ENCODE peak calls at places on chromosomes 1 and 21, in five cellular contexts. One of them, this sample, is unnamed.
A peak's percentile ranks its signal among the peaks of the same experiment; 100 is the strongest.

GRCh38 chr1:158180741-158181576 is at the start of gene CD1D:
- DNase-seq in mesenchymal stem cell: peak; percentile 56
- DNase-seq in aorta: peak; percentile 81
- DNase-seq in iPS DF 6.9: no peak
- DNase-seq in IMR-90: no peak
- DNase-seq in this sample: peak; percentile 58

GRCh38 chr21:37763298-37763697 is 153.0 kb downstream of the KCNJ6 start:
- DNase-seq in mesenchymal stem cell: no peak
- DNase-seq in iPS DF 6.9: no peak
- DNase-seq in IMR-90: no peak
- DNase-seq in aorta: no peak
- DNase-seq in this sample: no peak

GRCh38 chr1:30790850-30791778 is 33.5 kb upstream of the LAPTM5 start:
- DNase-seq in IMR-90: no peak
- DNase-seq in mesenchymal stem cell: no peak
- DNase-seq in aorta: no peak
- DNase-seq in iPS DF 6.9: no peak
- DNase-seq in this sample: peak; percentile 65

GRCh38 chr1:64263335-64263734 is 59.9 kb downstream of the UBE2U start:
- DNase-seq in aorta: no peak
- DNase-seq in IMR-90: no peak
- DNase-seq in iPS DF 6.9: no peak
- DNase-seq in mesenchymal stem cell: no peak
- DNase-seq in this sample: no peak

GRCh38 chr1:10761503-10762152 is 34.8 kb downstream of the CASZ1 start:
- DNase-seq in aorta: no peak
- DNase-seq in IMR-90: no peak
- DNase-seq in mesenchymal stem cell: peak; percentile 41
- DNase-seq in iPS DF 6.9: no peak
- DNase-seq in this sample: no peak

GRCh38 chr1:8653878-8654277 is 163.6 kb downstream of the RERE start:
- DNase-seq in aorta: no peak
- DNase-seq in IMR-90: no peak
- DNase-seq in mesenchymal stem cell: no peak
- DNase-seq in iPS DF 6.9: no peak
- DNase-seq in this sample: no peak

GRCh38 chr1:174998569-174999215 is 1.1 kb upstream of the CACYBP start:
- DNase-seq in mesenchymal stem cell: peak; percentile 64
- DNase-seq in aorta: no peak
- DNase-seq in iPS DF 6.9: no peak
- DNase-seq in IMR-90: peak; percentile 36
- DNase-seq in this sample: no peak

GRCh38 chr1:167138703-167139102 is 44.8 kb downstream of the STYXL2 start:
- DNase-seq in aorta: no peak
- DNase-seq in IMR-90: no peak
- DNase-seq in mesenchymal stem cell: no peak
- DNase-seq in iPS DF 6.9: no peak
- DNase-seq in this sample: no peak

GRCh38 chr1:51871351-51871975 is 7.1 kb downstream of the NRDC start:
- DNase-seq in aorta: no peak
- DNase-seq in iPS DF 6.9: no peak
- DNase-seq in IMR-90: no peak
- DNase-seq in mesenchymal stem cell: no peak
- DNase-seq in this sample: no peak

GRCh38 chr1:160425847-160426246 is 25.5 kb downstream of the VANGL2 start:
- DNase-seq in IMR-90: no peak
- DNase-seq in mesenchymal stem cell: no peak
- DNase-seq in iPS DF 6.9: no peak
- DNase-seq in aorta: no peak
- DNase-seq in this sample: no peak

GRCh38 chr1:234606731-234607090 is 3.3 kb downstream of the IRF2BP2 start:
- DNase-seq in aorta: no peak
- DNase-seq in IMR-90: no peak
- DNase-seq in iPS DF 6.9: no peak
- DNase-seq in mesenchymal stem cell: no peak
- DNase-seq in this sample: no peak

GRCh38 chr1:201503397-201504176 is 3.3 kb downstream of the CSRP1 start:
- DNase-seq in mesenchymal stem cell: peak; percentile 99
- DNase-seq in iPS DF 6.9: no peak
- DNase-seq in IMR-90: peak; percentile 100
- DNase-seq in aorta: peak; percentile 86
- DNase-seq in this sample: no peak

GRCh38 chr21:25831300-25831699 is 96.5 kb downstream of the GABPA start:
- DNase-seq in mesenchymal stem cell: no peak
- DNase-seq in IMR-90: peak; percentile 39
- DNase-seq in iPS DF 6.9: no peak
- DNase-seq in aorta: no peak
- DNase-seq in this sample: no peak

GRCh38 chr21:45019887-45020537 is 54.4 kb upstream of the ADARB1 start:
- DNase-seq in aorta: peak; percentile 75
- DNase-seq in iPS DF 6.9: no peak
- DNase-seq in mesenchymal stem cell: no peak
- DNase-seq in IMR-90: no peak
- DNase-seq in this sample: no peak

GRCh38 chr21:42852925-42853570 is 26.3 kb downstream of the WDR4 start:
- DNase-seq in mesenchymal stem cell: no peak
- DNase-seq in iPS DF 6.9: no peak
- DNase-seq in aorta: no peak
- DNase-seq in IMR-90: no peak
- DNase-seq in this sample: no peak

GRCh38 chr1:199780091-199780490 is 247.4 kb upstream of the NR5A2 start:
- DNase-seq in mesenchymal stem cell: no peak
- DNase-seq in aorta: no peak
- DNase-seq in iPS DF 6.9: no peak
- DNase-seq in IMR-90: no peak
- DNase-seq in this sample: no peak

GRCh38 chr1:30376054-30376453 is 347.3 kb downstream of the MATN1 start:
- DNase-seq in iPS DF 6.9: no peak
- DNase-seq in mesenchymal stem cell: no peak
- DNase-seq in aorta: no peak
- DNase-seq in IMR-90: no peak
- DNase-seq in this sample: no peak

GRCh38 chr1:155873860-155874259 is 14.5 kb downstream of the SYT11 start:
- DNase-seq in mesenchymal stem cell: no peak
- DNase-seq in iPS DF 6.9: no peak
- DNase-seq in aorta: no peak
- DNase-seq in IMR-90: peak; percentile 80
- DNase-seq in this sample: no peak

GRCh38 chr1:111959436-111959835 is 30.0 kb downstream of the KCND3 start:
- DNase-seq in IMR-90: no peak
- DNase-seq in mesenchymal stem cell: no peak
- DNase-seq in aorta: no peak
- DNase-seq in iPS DF 6.9: no peak
- DNase-seq in this sample: no peak

GRCh38 chr1:111956155-111956817 is 33.2 kb downstream of the KCND3 start:
- DNase-seq in aorta: no peak
- DNase-seq in iPS DF 6.9: no peak
- DNase-seq in IMR-90: no peak
- DNase-seq in mesenchymal stem cell: no peak
- DNase-seq in this sample: no peak

GRCh38 chr1:111960971-111961370 is 28.5 kb downstream of the KCND3 start:
- DNase-seq in aorta: no peak
- DNase-seq in IMR-90: no peak
- DNase-seq in mesenchymal stem cell: no peak
- DNase-seq in iPS DF 6.9: no peak
- DNase-seq in this sample: no peak

GRCh38 chr1:111958075-111958474 is 31.4 kb downstream of the KCND3 start:
- DNase-seq in IMR-90: no peak
- DNase-seq in iPS DF 6.9: no peak
- DNase-seq in mesenchymal stem cell: no peak
- DNase-seq in aorta: no peak
- DNase-seq in this sample: no peak

GRCh38 chr1:111958911-111959310 is 30.6 kb downstream of the KCND3 start:
- DNase-seq in iPS DF 6.9: no peak
- DNase-seq in IMR-90: no peak
- DNase-seq in mesenchymal stem cell: no peak
- DNase-seq in aorta: no peak
- DNase-seq in this sample: no peak
- H3K4me3 ChIP-seq in iPS DF 6.9: no peak overlapping the region
- H3K4me3 ChIP-seq in IMR-90: no peak overlapping the region
- H3K4me3 ChIP-seq in mesenchymal stem cell: no peak overlapping the region
- H3K4me3 ChIP-seq in aorta: no peak overlapping the region
- H3K4me3 ChIP-seq in this sample: no peak overlapping the region

GRCh38 chr1:41622402-41622801 is 137.9 kb upstream of the EDN2 start:
- DNase-seq in iPS DF 6.9: no peak
- DNase-seq in aorta: no peak
- DNase-seq in mesenchymal stem cell: peak; percentile 46
- DNase-seq in IMR-90: peak; percentile 64
- DNase-seq in this sample: no peak

GRCh38 chr1:41619511-41620364 is 135.3 kb upstream of the EDN2 start:
- DNase-seq in mesenchymal stem cell: no peak
- DNase-seq in IMR-90: no peak
- DNase-seq in iPS DF 6.9: no peak
- DNase-seq in aorta: peak; percentile 43
- DNase-seq in this sample: no peak

GRCh38 chr1:41620365-41621169 is 136.1 kb upstream of the EDN2 start:
- DNase-seq in IMR-90: no peak
- DNase-seq in mesenchymal stem cell: no peak
- DNase-seq in aorta: no peak
- DNase-seq in iPS DF 6.9: no peak
- DNase-seq in this sample: no peak

GRCh38 chr1:41621791-41622190 is 137.3 kb upstream of the EDN2 start:
- DNase-seq in mesenchymal stem cell: no peak
- DNase-seq in aorta: no peak
- DNase-seq in iPS DF 6.9: no peak
- DNase-seq in IMR-90: no peak
- DNase-seq in this sample: no peak

DNA sequence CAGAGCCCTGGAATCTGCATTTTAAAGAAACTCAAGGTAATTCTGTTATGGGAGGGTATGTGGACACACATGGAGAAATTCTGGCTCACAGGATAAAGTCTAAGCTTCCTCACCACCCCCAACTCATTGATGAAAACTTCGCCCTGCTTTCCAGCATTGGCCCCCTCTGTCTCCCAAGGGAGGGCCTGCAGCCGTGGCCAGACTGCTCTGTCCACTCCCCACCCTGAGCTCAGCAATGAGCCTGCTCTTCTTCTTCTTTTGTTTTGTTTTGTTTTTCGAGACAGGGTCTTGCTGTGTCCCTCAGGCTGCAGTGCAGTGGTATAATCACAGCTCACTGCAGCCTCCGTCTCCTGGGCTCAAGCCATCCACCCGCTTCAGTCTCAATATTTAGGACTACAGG is 136.8 kb upstream of the EDN2 start:
- DNase-seq in iPS DF 6.9: no peak
- DNase-seq in IMR-90: no peak
- DNase-seq in aorta: no peak
- DNase-seq in mesenchymal stem cell: no peak
- DNase-seq in this sample: no peak
- H3K4me1 ChIP-seq in iPS DF 6.9: peaks cover 4% of the 10 kb centered on the region
- H3K4me1 ChIP-seq in IMR-90: peaks cover 25% of the 10 kb centered on the region
- H3K4me1 ChIP-seq in aorta: no peaks in the 10 kb centered on the region
- H3K4me1 ChIP-seq in mesenchymal stem cell: peaks cover 20% of the 10 kb centered on the region
- H3K4me1 ChIP-seq in this sample: peaks cover 10% of the 10 kb centered on the region

GRCh38 chr1:205714190-205714905 is 34.0 kb upstream of the SLC45A3 start:
- DNase-seq in iPS DF 6.9: no peak
- DNase-seq in aorta: no peak
- DNase-seq in IMR-90: peak; percentile 33
- DNase-seq in mesenchymal stem cell: peak; percentile 39
- DNase-seq in this sample: no peak

GRCh38 chr1:205711105-205712048 is 31.1 kb upstream of the SLC45A3 start:
- DNase-seq in iPS DF 6.9: peak; percentile 71
- DNase-seq in aorta: no peak
- DNase-seq in mesenchymal stem cell: peak; percentile 84
- DNase-seq in IMR-90: peak; percentile 86
- DNase-seq in this sample: peak; percentile 81

GRCh38 chr1:205715628-205716027 is 34.4 kb downstream of the NUCKS1 start:
- DNase-seq in mesenchymal stem cell: no peak
- DNase-seq in IMR-90: peak; percentile 18
- DNase-seq in iPS DF 6.9: no peak
- DNase-seq in aorta: no peak
- DNase-seq in this sample: no peak

GRCh38 chr1:205716371-205717132 is 33.4 kb downstream of the NUCKS1 start:
- DNase-seq in iPS DF 6.9: no peak
- DNase-seq in IMR-90: no peak
- DNase-seq in mesenchymal stem cell: no peak
- DNase-seq in aorta: no peak
- DNase-seq in this sample: no peak

GRCh38 chr1:205714906-205715246 is 34.6 kb upstream of the SLC45A3 start:
- DNase-seq in iPS DF 6.9: no peak
- DNase-seq in aorta: no peak
- DNase-seq in mesenchymal stem cell: no peak
- DNase-seq in IMR-90: no peak
- DNase-seq in this sample: no peak
- H3K36me3 ChIP-seq in iPS DF 6.9: peaks cover 16% of the 10 kb centered on the region
- H3K36me3 ChIP-seq in aorta: peaks cover 7% of the 10 kb centered on the region
- H3K36me3 ChIP-seq in mesenchymal stem cell: peaks cover 90% of the 10 kb centered on the region
- H3K36me3 ChIP-seq in IMR-90: peaks cover 19% of the 10 kb centered on the region
- H3K36me3 ChIP-seq in this sample: no peaks in the 10 kb centered on the region

GRCh38 chr1:184424945-184425344 is 38.1 kb downstream of the C1orf21 start:
- DNase-seq in IMR-90: no peak
- DNase-seq in iPS DF 6.9: no peak
- DNase-seq in aorta: no peak
- DNase-seq in mesenchymal stem cell: no peak
- DNase-seq in this sample: no peak

GRCh38 chr1:184423649-184424048 is 36.8 kb downstream of the C1orf21 start:
- DNase-seq in IMR-90: no peak
- DNase-seq in aorta: no peak
- DNase-seq in iPS DF 6.9: no peak
- DNase-seq in mesenchymal stem cell: no peak
- DNase-seq in this sample: no peak

GRCh38 chr1:184426278-184426674 is 39.4 kb downstream of the C1orf21 start:
- DNase-seq in IMR-90: no peak
- DNase-seq in aorta: no peak
- DNase-seq in mesenchymal stem cell: no peak
- DNase-seq in iPS DF 6.9: no peak
- DNase-seq in this sample: no peak

GRCh38 chr1:184424171-184424570 is 37.3 kb downstream of the C1orf21 start:
- DNase-seq in iPS DF 6.9: no peak
- DNase-seq in aorta: no peak
- DNase-seq in mesenchymal stem cell: peak; percentile 42
- DNase-seq in IMR-90: no peak
- DNase-seq in this sample: no peak

DNA sequence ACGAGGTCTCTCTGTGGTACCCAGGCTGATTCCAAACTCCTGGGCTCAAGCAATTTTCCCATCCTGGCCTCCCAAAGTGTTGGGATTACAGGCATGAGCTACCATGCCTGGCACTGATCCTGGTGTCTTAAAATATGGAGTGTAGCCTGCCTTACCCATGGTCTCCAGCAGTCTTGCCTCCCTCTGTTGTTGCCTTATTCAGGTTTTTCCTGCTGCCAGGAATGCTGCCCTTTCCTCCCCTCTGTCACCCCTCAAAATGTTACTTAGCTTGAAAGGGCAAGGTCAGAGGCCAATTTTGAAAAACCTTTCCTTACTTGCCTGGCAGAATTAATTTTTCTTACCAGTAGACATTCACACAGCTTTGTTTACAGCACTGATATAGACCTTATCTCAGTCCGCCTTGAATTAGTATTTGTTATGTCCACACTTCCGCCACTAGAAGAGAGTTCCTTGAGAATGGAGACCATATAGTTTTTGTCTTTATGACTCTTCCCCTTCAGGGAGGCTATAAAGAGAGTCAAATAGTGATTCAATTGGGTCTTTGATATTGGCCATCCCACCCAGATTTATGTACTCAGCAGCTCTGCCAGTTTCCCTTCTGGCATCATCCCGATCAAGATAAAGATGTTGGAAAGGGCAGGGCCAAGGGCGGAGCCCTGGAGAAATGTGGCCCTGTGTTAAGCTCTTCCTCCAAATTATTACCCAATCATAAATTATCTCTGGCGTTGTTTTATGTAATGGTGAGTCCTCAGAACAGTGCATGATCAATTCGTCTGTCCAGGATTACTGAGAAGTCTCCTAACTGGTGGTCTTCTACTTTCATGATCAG is 38.8 kb downstream of the C1orf21 start:
- DNase-seq in aorta: no peak
- DNase-seq in IMR-90: no peak
- DNase-seq in iPS DF 6.9: no peak
- DNase-seq in mesenchymal stem cell: peak; percentile 35
- DNase-seq in this sample: peak; percentile 83
- H3K4me3 ChIP-seq in aorta: no peak overlapping the region
- H3K4me3 ChIP-seq in IMR-90: no peak overlapping the region
- H3K4me3 ChIP-seq in iPS DF 6.9: no peak overlapping the region
- H3K4me3 ChIP-seq in mesenchymal stem cell: no peak overlapping the region
- H3K4me3 ChIP-seq in this sample: peak overlapping the region; percentile 13